ENCODE peak calls at places on chromosomes 7 and 10, in nine cellular contexts. P, L, Q, R, I, J, M, K and G are unnamed samples.

GRCh38 chr10:90451283-90451682 is 406.6 kb downstream of the HTR7 start:
- DNase-seq in Q (no peak), P (no peak), L (peak; percentile 60), R (no peak), M (no peak), I (no peak), K (no peak), J (no peak), G (no peak)

GRCh38 chr7:71625534-71625933 is 493.6 kb downstream of the GALNT17 start:
- DNase-seq in P (no peak), M (no peak), I (no peak), K (no peak), R (no peak), J (no peak), L (no peak), Q (no peak), G (no peak)

GRCh38 chr7:28364082-28364481 is 48.2 kb upstream of the CREB5 start:
- DNase-seq in K (no peak), L (no peak), I (no peak), Q (no peak), J (no peak), P (no peak), R (no peak), M (no peak), G (no peak)

GRCh38 chr10:114665406-114665805 is 7.3 kb upstream of the ABLIM1 start:
- DNase-seq in K (no peak), R (no peak), I (no peak), M (no peak), J (no peak), L (peak; percentile 64), P (no peak), Q (no peak), G (no peak)

GRCh38 chr7:48059706-48060105 is 24.4 kb downstream of the C7orf57 start:
- DNase-seq in K (no peak), I (no peak), M (no peak), R (peak; percentile 59), P (no peak), Q (peak; percentile 62), J (no peak), L (no peak), G (no peak)

GRCh38 chr10:93165367-93165766 is 91.7 kb downstream of the CYP26A1 start:
- DNase-seq in M (no peak), Q (no peak), P (no peak), R (no peak), J (no peak), K (no peak), L (no peak), I (no peak), G (no peak)

GRCh38 chr7:31108097-31108657 is 56.1 kb downstream of the ADCYAP1R1 start:
- DNase-seq in K (no peak), R (no peak), L (no peak), Q (no peak), J (no peak), M (no peak), I (no peak), P (no peak), G (no peak)

GRCh38 chr10:132110713-132111112 is 45.0 kb downstream of the JAKMIP3 start:
- DNase-seq in M (no peak), R (no peak), K (peak; percentile 1), I (no peak), Q (peak; percentile 9), J (no peak), P (no peak), L (no peak), G (no peak)

GRCh38 chr7:85046512-85046911 is 140.3 kb downstream of the SEMA3D start:
- DNase-seq in P (no peak), J (no peak), Q (no peak), I (no peak), R (no peak), M (no peak), K (no peak), L (no peak), G (no peak)

GRCh38 chr7:151673216-151673615 is 153.5 kb upstream of the RHEB start:
- DNase-seq in Q (no peak), P (no peak), J (no peak), K (no peak), L (no peak), M (no peak), R (peak; percentile 31), I (no peak), G (no peak)

GRCh38 chr10:107971411-107971810 is 806.9 kb upstream of the SORCS1 start:
- DNase-seq in Q (no peak), J (no peak), L (no peak), M (no peak), I (no peak), K (no peak), R (no peak), P (no peak), G (no peak)

GRCh38 chr10:95445837-95446347 is 115.3 kb downstream of the SORBS1 start:
- DNase-seq in K (peak; percentile 24), L (peak; percentile 73), P (no peak), Q (peak; percentile 80), R (peak; percentile 65), M (peak; percentile 46), I (peak; percentile 63), J (no peak), G (peak; percentile 50)

GRCh38 chr7:81857385-81857784 is 87.5 kb upstream of the HGF start:
- DNase-seq in J (no peak), Q (no peak), M (no peak), P (no peak), K (no peak), I (no peak), L (no peak), R (no peak), G (no peak)

GRCh38 chr7:134632937-134633540 is 13.6 kb upstream of the BPGM start:
- DNase-seq in J (no peak), Q (no peak), P (no peak), L (peak; percentile 79), M (peak; percentile 12), K (no peak), R (peak; percentile 15), I (no peak), G (no peak)